ENCODE peak calls at places on chromosomes 6 and 20, in four cellular contexts. F, P, L and I are unnamed samples.

GRCh38 chr20:61803416-61803902 is 262.2 kb downstream of the TAF4 start:
- DNase-seq in F (no peak), P (no peak), L (no peak), I (no peak)

GRCh38 chr20:41049451-41049850 is 20.8 kb downstream of the TOP1 start:
- DNase-seq in F (no peak), P (no peak), L (no peak), I (no peak)

GRCh38 chr6:110529355-110529754 is 52.9 kb upstream of the SLC22A16 start:
- DNase-seq in F (no peak), P (no peak), L (no peak), I (no peak)

GRCh38 chr20:62627901-62628612 is 14.2 kb upstream of the SLCO4A1 start:
- DNase-seq in F (no peak), P (no peak), L (no peak), I (no peak)

GRCh38 chr6:44624226-44624625 is 236.7 kb downstream of the CDC5L start:
- DNase-seq in F (no peak), P (no peak), L (no peak), I (no peak)

GRCh38 chr6:114121913-114122662 is 151.1 kb upstream of the HDAC2 start:
- DNase-seq in F (no peak), P (no peak), L (no peak), I (no peak)

GRCh38 chr20:24798930-24799705 is 150.0 kb upstream of the CST7 start:
- DNase-seq in F (no peak), P (no peak), L (peak; percentile 50), I (no peak)

GRCh38 chr6:47007657-47008396 is 34.3 kb downstream of the ADGRF1 start:
- DNase-seq in F (no peak), P (no peak), L (no peak), I (no peak)

GRCh38 chr6:140062042-140063041 is 687.9 kb upstream of the CITED2 start:
- DNase-seq in F (peak; percentile 34), P (peak; percentile 47), L (peak; percentile 96), I (peak; percentile 61)

GRCh38 chr6:27136978-27137814 is 110.3 kb upstream of the PRSS16 start:
- DNase-seq in F (no peak), P (no peak), L (no peak), I (no peak)

GRCh38 chr6:142045380-142046270 is 87.1 kb upstream of the GJE1 start:
- DNase-seq in F (no peak), P (no peak), L (no peak), I (no peak)

GRCh38 chr20:61708891-61709290 is 356.8 kb downstream of the TAF4 start:
- DNase-seq in F (no peak), P (no peak), L (no peak), I (no peak)

GRCh38 chr6:17600527-17601388 is 656 bp downstream of the FAM8A1 start:
- DNase-seq in F (peak; percentile 72), P (peak; percentile 47), L (peak; percentile 70), I (peak; percentile 46)

GRCh38 chr20:54662064-54662463 is 186.7 kb downstream of the DOK5 start:
- DNase-seq in F (no peak), P (no peak), L (no peak), I (no peak)

GRCh38 chr20:62362991-62363919 is 3.9 kb downstream of the LAMA5 start:
- DNase-seq in F (peak; percentile 19), P (peak; percentile 15), L (peak; percentile 59), I (no peak)

GRCh38 chr6:112480551-112480950 is 133.4 kb downstream of the RFPL4B start:
- DNase-seq in F (no peak), P (no peak), L (no peak), I (no peak)

GRCh38 chr20:19205999-19206398 is 6.4 kb upstream of the SLC24A3 start:
- DNase-seq in F (peak; percentile 83), P (peak; percentile 71), L (peak; percentile 83), I (peak; percentile 84)

GRCh38 chr20:10419550-10420133 is 14.4 kb downstream of the MKKS start:
- DNase-seq in F (no peak), P (no peak), L (no peak), I (no peak)

GRCh38 chr6:12947191-12947795 is 230.7 kb downstream of the PHACTR1 start:
- DNase-seq in F (no peak), P (no peak), L (no peak), I (no peak)

GRCh38 chr6:18386302-18386976 is 711 bp upstream of the RNF144B start:
- DNase-seq in F (no peak), P (no peak), L (peak; percentile 72), I (peak; percentile 39)

GRCh38 chr20:12941025-12941424 is 67.7 kb upstream of the SPTLC3 start:
- DNase-seq in F (no peak), P (no peak), L (no peak), I (no peak)

GRCh38 chr20:658202-658601 is 5.2 kb upstream of the SRXN1 start:
- DNase-seq in F (no peak), P (no peak), L (no peak), I (no peak)
- H3K4me3 ChIP-seq in F (no peak overlapping the region), P (no peak overlapping the region), L (no peak overlapping the region), I (no peak overlapping the region)

GRCh38 chr6:50992704-50993625 is 174.3 kb downstream of the TFAP2B start:
- DNase-seq in F (no peak), P (no peak), L (no peak), I (no peak)
- TF ChIP-seq CTCF in F (no peak), P (no peak), L (no peak), I (no peak)

GRCh38 chr6:10429638-10430427 is 15.0 kb upstream of the TFAP2A start:
- DNase-seq in F (no peak), P (no peak), L (no peak), I (no peak)

GRCh38 chr6:10431423-10432164 is 16.7 kb upstream of the TFAP2A start:
- DNase-seq in F (no peak), P (no peak), L (no peak), I (no peak)

GRCh38 chr6:10437891-10438290 is 23.0 kb upstream of the TFAP2A start:
- DNase-seq in F (no peak), P (no peak), L (no peak), I (no peak)

GRCh38 chr6:10433322-10433721 is 18.4 kb upstream of the TFAP2A start:
- DNase-seq in F (no peak), P (no peak), L (no peak), I (no peak)

GRCh38 chr6:10434235-10434634 is 19.4 kb upstream of the TFAP2A start:
- DNase-seq in F (no peak), P (no peak), L (no peak), I (no peak)
- H3K27me3 ChIP-seq in F (no peaks in the 10 kb centered on the region), P (no peaks in the 10 kb centered on the region), L (no peaks in the 10 kb centered on the region), I (no peaks in the 10 kb centered on the region)

GRCh38 chr6:85660181-85660611 is 17.5 kb upstream of the SYNCRIP start:
- DNase-seq in F (no peak), P (no peak), L (no peak), I (no peak)
- H3K4me3 ChIP-seq in F (no peak overlapping the region), P (no peak overlapping the region), L (no peak overlapping the region), I (no peak overlapping the region)

GRCh38 chr6:36443951-36444428 is 1.2 kb downstream of the KCTD20 start:
- DNase-seq in F (no peak), P (no peak), L (no peak), I (no peak)
- TF ChIP-seq CTCF in F (no peak), P (no peak), L (no peak), I (no peak)